ENCODE peak calls at places on chromosome 5, in eight cellular contexts. R is sigmoid colon; A is choroid plexus epithelial cell; D is right cardiac atrium; J is AG04450; Y is CD4-positive, alpha-beta memory T cell; G is H7; M is NB4. C is an unnamed sample.

GRCh38 chr5:50922942-50923767 is 256.7 kb downstream of the PARP8 start:
- DNase-seq in D (peak; percentile 77), A (no peak), R (no peak), Y (no peak), J (no peak), G (peak; percentile 29), M (no peak), C (no peak)

GRCh38 chr5:76602094-76602726 is 21.0 kb downstream of the F2RL2 start:
- DNase-seq in A (peak; percentile 73), D (no peak), M (no peak), Y (no peak), R (no peak), G (no peak), J (no peak), C (peak; percentile 45)

GRCh38 chr5:11903614-11904269 is 504 bp downstream of the CTNND2 start:
- DNase-seq in R (no peak), D (peak; percentile 55), A (no peak), M (no peak), J (no peak), G (peak; percentile 81), Y (no peak), C (no peak)

GRCh38 chr5:80192507-80193241 is 63.2 kb downstream of the SERINC5 start:
- DNase-seq in D (no peak), R (peak; percentile 68), Y (no peak), J (no peak), G (no peak), A (peak; percentile 74), M (no peak), C (no peak)

GRCh38 chr5:32710335-32710858 is 724 bp upstream of the NPR3 start:
- DNase-seq in A (no peak), D (peak; percentile 80), G (peak; percentile 73), M (no peak), J (no peak), R (peak; percentile 72), Y (no peak), C (peak; percentile 21)

GRCh38 chr5:152237531-152237930 is 167.5 kb downstream of the NMUR2 start:
- DNase-seq in J (no peak), D (no peak), R (no peak), A (no peak), G (no peak), Y (no peak), M (peak; percentile 45), C (no peak)

GRCh38 chr5:106873558-106873957 is 797.2 kb downstream of the EFNA5 start:
- DNase-seq in M (no peak), Y (no peak), D (peak; percentile 9), G (no peak), A (no peak), J (no peak), R (no peak), C (no peak)

GRCh38 chr5:93572773-93573626 is 8.0 kb downstream of the NR2F1-AS1 start:
- DNase-seq in R (no peak), M (peak; percentile 37), D (peak; percentile 58), A (peak; percentile 80), G (peak; percentile 83), J (no peak), Y (no peak), C (no peak)

GRCh38 chr5:138541511-138541910 is 1.5 kb downstream of the ETF1 start:
- DNase-seq in Y (no peak), D (no peak), A (peak; percentile 30), R (no peak), M (no peak), J (no peak), G (no peak), C (no peak)

GRCh38 chr5:138536665-138537315 is 6.2 kb downstream of the ETF1 start:
- DNase-seq in Y (no peak), R (no peak), D (no peak), J (no peak), G (peak; percentile 74), M (peak; percentile 37), A (peak; percentile 44), C (peak; percentile 33)

GRCh38 chr5:138542120-138542955 is 698 bp downstream of the ETF1 start:
- DNase-seq in R (peak; percentile 77), A (no peak), D (peak; percentile 81), M (peak; percentile 43), J (no peak), Y (no peak), G (peak; percentile 23), C (no peak)

GRCh38 chr5:138538943-138539627 is 4.0 kb downstream of the ETF1 start:
- DNase-seq in G (no peak), D (no peak), A (no peak), R (no peak), M (no peak), J (no peak), Y (no peak), C (no peak)

DNA sequence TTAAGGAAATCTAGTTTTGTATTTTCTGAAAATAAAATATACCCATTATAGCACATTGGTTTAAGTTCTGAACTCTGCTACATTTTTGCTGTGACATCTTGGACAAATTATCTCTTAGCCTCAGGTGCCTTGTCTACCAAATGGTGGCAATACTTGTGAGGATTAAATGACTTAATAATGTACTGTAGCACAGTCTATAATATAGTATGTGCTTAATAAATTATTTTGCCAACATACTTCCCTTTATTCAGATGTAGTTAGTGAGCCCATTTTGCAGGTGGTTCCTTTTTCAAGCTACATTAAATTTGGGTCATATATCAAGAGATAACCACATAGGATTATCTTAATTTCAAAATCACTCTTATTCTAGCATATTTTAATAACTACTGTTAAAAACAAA is 3.2 kb downstream of the ETF1 start:
- DNase-seq in R (no peak), G (no peak), M (no peak), A (no peak), D (no peak), J (no peak), Y (no peak), C (no peak)
- H3K4me3 ChIP-seq in R (no peak overlapping the region), G (no peak overlapping the region), M (peak overlapping the region; percentile 91), A (no peak overlapping the region), D (no peak overlapping the region), J (no peak overlapping the region), Y (no peak overlapping the region), C (no peak overlapping the region)

GRCh38 chr5:124703995-124704394 is 42.4 kb downstream of the ZNF608 start:
- DNase-seq in D (no peak), J (no peak), M (no peak), G (no peak), A (no peak), Y (no peak), R (no peak), C (no peak)

GRCh38 chr5:124701873-124702272 is 44.6 kb downstream of the ZNF608 start:
- DNase-seq in D (no peak), Y (no peak), A (no peak), J (no peak), G (no peak), M (peak; percentile 1), R (no peak), C (no peak)

GRCh38 chr5:124700333-124700732 is 46.1 kb downstream of the ZNF608 start:
- DNase-seq in D (no peak), A (no peak), G (no peak), M (no peak), Y (no peak), R (no peak), J (no peak), C (no peak)

GRCh38 chr5:124700930-124701458 is 45.4 kb downstream of the ZNF608 start:
- DNase-seq in J (no peak), Y (no peak), A (no peak), G (no peak), D (no peak), R (no peak), M (no peak), C (no peak)

DNA sequence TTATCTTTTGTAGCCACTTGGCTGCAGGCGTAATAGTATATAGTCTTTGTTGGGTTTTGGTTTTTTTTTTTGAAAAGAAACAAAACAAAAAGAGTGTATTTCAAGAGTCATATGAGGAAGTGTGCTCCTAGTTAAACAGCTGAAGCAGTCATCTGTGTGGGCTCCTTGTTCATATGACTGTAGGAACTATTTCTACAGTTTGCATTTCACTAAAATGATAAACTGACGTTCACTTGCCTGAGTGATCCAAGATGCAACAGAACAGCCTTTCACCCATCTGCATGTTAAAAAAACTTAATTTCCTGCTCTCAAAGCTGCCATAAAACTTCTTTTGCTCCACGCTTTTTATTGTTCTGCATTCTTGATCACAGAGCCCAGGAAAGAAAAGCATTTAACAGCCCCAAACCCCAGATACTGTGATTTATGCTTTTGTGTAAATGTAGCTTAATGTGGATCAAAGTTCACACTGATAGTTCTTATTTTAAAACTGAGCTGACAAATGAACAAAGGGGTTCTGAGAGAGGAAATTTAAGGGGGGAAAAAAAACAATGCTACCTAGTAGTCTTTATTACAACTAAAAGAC is 43.9 kb downstream of the ZNF608 start:
- DNase-seq in J (no peak), M (no peak), R (no peak), D (no peak), G (no peak), A (no peak), Y (no peak), C (no peak)
- H3K4me3 ChIP-seq in J (no peak overlapping the region), M (no peak overlapping the region), R (no peak overlapping the region), D (no peak overlapping the region), G (no peak overlapping the region), A (no peak overlapping the region), Y (no peak overlapping the region), C (no peak overlapping the region)

GRCh38 chr5:169084775-169085566 is 216.0 kb downstream of the SLIT3 start:
- DNase-seq in A (no peak), R (no peak), G (no peak), Y (no peak), J (no peak), M (no peak), D (no peak), C (no peak)

GRCh38 chr5:169081008-169081724 is 219.8 kb downstream of the SLIT3 start:
- DNase-seq in R (no peak), Y (no peak), J (no peak), M (no peak), A (no peak), G (peak; percentile 65), D (no peak), C (no peak)

GRCh38 chr5:169083394-169084018 is 217.4 kb downstream of the SLIT3 start:
- DNase-seq in J (no peak), R (no peak), A (no peak), G (no peak), M (no peak), D (no peak), Y (no peak), C (no peak)

GRCh38 chr5:169080352-169080938 is 220.5 kb downstream of the SLIT3 start:
- DNase-seq in A (no peak), G (no peak), Y (no peak), D (no peak), R (no peak), M (no peak), J (no peak), C (no peak)

DNA sequence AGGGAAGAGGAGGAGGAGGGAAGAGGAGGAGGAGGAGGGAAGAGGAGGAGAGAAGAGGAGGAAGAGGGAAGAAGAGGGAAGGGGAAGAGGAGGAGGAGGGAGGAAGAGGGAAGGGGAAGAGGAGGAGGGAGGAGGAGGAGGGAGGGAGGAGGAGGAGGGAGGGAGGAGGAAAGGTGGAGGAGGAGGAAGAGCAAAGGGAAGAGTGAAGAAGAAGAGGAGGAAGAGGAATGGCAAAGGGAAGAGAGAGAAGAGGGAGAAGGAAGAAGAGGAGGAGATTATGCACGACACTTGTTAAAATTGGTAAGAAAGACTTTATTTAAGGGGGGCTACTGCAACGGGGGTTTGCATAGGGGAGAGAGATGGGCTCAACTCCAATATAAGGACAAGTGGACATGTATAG is 221.2 kb downstream of the SLIT3 start:
- DNase-seq in R (no peak), J (no peak), G (no peak), M (no peak), D (no peak), A (no peak), Y (no peak), C (no peak)
- H3K4me3 ChIP-seq in R (no peak overlapping the region), J (no peak overlapping the region), G (no peak overlapping the region), M (no peak overlapping the region), D (no peak overlapping the region), A (no peak overlapping the region), Y (no peak overlapping the region), C (no peak overlapping the region)

DNA sequence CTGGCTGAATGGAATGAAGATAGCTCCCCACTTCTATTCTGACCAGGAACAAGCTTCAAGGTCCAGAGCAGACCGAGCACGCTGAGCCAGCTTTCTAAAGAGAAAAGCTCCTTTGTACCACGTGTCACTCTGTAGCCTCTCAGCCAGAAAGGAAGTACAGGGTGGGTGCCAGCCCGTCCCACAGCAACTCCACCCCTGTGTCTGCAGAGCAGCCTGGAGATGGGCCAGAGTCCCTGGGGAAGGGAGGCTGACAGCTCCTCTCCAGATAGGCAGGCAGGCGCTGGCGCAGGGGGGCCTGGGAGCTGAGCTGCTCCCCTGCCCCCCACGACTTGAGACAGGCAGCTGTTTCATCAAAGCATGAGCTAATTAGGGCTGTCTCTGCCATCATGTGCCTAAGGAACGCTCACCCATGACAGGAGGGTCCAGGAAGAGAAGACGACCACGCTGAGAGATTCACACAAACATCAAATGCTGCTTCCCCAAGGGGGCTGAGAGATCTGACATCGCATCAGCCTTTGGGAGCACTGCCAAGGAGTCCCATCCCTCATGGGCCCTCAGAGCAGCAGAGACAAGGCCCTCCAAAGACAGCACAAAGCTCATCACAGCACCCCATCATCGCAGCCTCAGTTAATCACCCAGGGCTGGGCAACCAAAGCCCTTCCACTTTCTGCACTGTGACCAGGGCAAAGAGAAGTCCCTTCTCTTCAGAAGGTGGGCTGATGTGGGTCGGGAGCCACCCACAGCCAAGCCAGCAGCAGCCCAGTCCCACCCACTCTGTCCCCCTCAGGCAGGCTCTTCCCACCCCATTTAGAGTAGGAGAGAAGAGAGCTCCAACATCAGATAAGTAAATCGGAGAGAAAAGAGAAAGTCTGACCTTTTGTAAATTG is 78.5 kb upstream of the LRRTM2 start:
- DNase-seq in J (no peak), G (peak; percentile 61), Y (no peak), R (peak; percentile 96), A (peak; percentile 70), M (peak; percentile 89), D (peak; percentile 97), C (peak; percentile 66)
- H3K4me3 ChIP-seq in J (no peak overlapping the region), G (no peak overlapping the region), Y (no peak overlapping the region), R (no peak overlapping the region), A (no peak overlapping the region), M (no peak overlapping the region), D (no peak overlapping the region), C (no peak overlapping the region)

C was measured in fibroblast of mammary gland.